ENCODE peak calls at places on chromosomes 5 and 9, in seven cellular contexts. P, O, R, D, X, N and Z are unnamed samples.

GRCh38 chr9:12874395-12874794 is 99.6 kb downstream of the LURAP1L start:
- DNase-seq in X (no peak), R (no peak), O (no peak), N (no peak), D (no peak), P (no peak), Z (no peak)

GRCh38 chr9:94799578-94800264 is 73.2 kb downstream of the AOPEP start:
- DNase-seq in D (no peak), N (no peak), R (peak; percentile 95), X (no peak), P (no peak), O (no peak), Z (no peak)

GRCh38 chr9:21070171-21070571 is 7.6 kb downstream of the IFNB1 start:
- DNase-seq in X (peak; percentile 63), D (no peak), O (no peak), N (no peak), R (peak; percentile 97), P (peak; percentile 42), Z (peak; percentile 81)

GRCh38 chr5:54285573-54286124 is 24.7 kb downstream of the ARL15 start:
- DNase-seq in D (no peak), R (no peak), O (no peak), X (peak; percentile 48), P (no peak), N (no peak), Z (no peak)

GRCh38 chr9:72585737-72586136 is 64.3 kb downstream of the TMC1 start:
- DNase-seq in P (no peak), N (peak; percentile 62), D (no peak), X (peak; percentile 53), R (no peak), O (no peak), Z (no peak)

GRCh38 chr5:168649306-168649705 is 70.1 kb upstream of the PANK3 start:
- DNase-seq in D (no peak), R (no peak), P (no peak), X (no peak), O (no peak), N (no peak), Z (no peak)

GRCh38 chr5:159208508-159209437 is 580 bp downstream of the RNF145 start:
- DNase-seq in X (peak; percentile 43), P (peak; percentile 62), D (no peak), O (peak; percentile 29), R (peak; percentile 25), N (peak; percentile 63), Z (no peak)

GRCh38 chr5:172321593-172321992 is 38.0 kb upstream of the UBTD2 start:
- DNase-seq in D (no peak), R (no peak), P (no peak), O (no peak), N (no peak), X (no peak), Z (peak; percentile 4)

GRCh38 chr5:81450940-81451339 is 57.0 kb upstream of the ACOT12 start:
- DNase-seq in R (peak; percentile 30), P (no peak), X (no peak), N (no peak), D (no peak), O (no peak), Z (no peak)

GRCh38 chr5:179530069-179530998 is 20.0 kb upstream of the RUFY1 start:
- DNase-seq in D (no peak), R (peak; percentile 10), P (peak; percentile 83), X (peak; percentile 54), N (peak; percentile 79), O (peak; percentile 66), Z (no peak)

GRCh38 chr9:107176701-107177100 is 106.4 kb upstream of the RAD23B start:
- DNase-seq in X (no peak), D (no peak), R (no peak), P (no peak), O (no peak), N (no peak), Z (no peak)
- H3K27ac ChIP-seq in X (no peak overlapping the region), D (no peak overlapping the region), R (no peak overlapping the region), P (peak overlapping the region; percentile 7), O (no peak overlapping the region), N (no peak overlapping the region), Z (no peak overlapping the region)

GRCh38 chr9:136565722-136566552 is 20.1 kb upstream of the NOTCH1 start:
- DNase-seq in X (no peak), D (no peak), R (no peak), N (peak; percentile 50), P (no peak), O (peak; percentile 11), Z (no peak)
- H3K4me1 ChIP-seq in X (peaks cover 61% of the 10 kb centered on the region), D (peaks cover 54% of the 10 kb centered on the region), R (peaks cover 34% of the 10 kb centered on the region), N (peaks cover 22% of the 10 kb centered on the region), P (peaks cover 75% of the 10 kb centered on the region), O (peaks cover 9% of the 10 kb centered on the region), Z (peaks cover 44% of the 10 kb centered on the region)

GRCh38 chr9:126956929-126957686 is 42.5 kb downstream of the RALGPS1 start:
- DNase-seq in N (no peak), X (peak; percentile 79), R (peak; percentile 58), O (no peak), D (no peak), P (peak; percentile 45), Z (no peak)

GRCh38 chr9:126959917-126960316 is 45.3 kb downstream of the RALGPS1 start:
- DNase-seq in X (no peak), P (no peak), D (no peak), N (no peak), O (no peak), R (no peak), Z (no peak)

GRCh38 chr9:126955806-126956205 is 41.2 kb downstream of the RALGPS1 start:
- DNase-seq in R (no peak), P (no peak), N (no peak), O (no peak), D (no peak), X (no peak), Z (no peak)

GRCh38 chr9:126959326-126959725 is 44.7 kb downstream of the RALGPS1 start:
- DNase-seq in X (no peak), P (no peak), R (no peak), D (no peak), N (no peak), O (no peak), Z (no peak)

GRCh38 chr9:126957687-126958053 is 43.1 kb downstream of the RALGPS1 start:
- DNase-seq in P (no peak), O (no peak), X (no peak), N (no peak), R (peak; percentile 65), D (no peak), Z (no peak)
- H3K27ac ChIP-seq in P (peak overlapping the region; percentile 91), O (no peak overlapping the region), X (peak overlapping the region; percentile 78), N (peak overlapping the region; percentile 78), R (peak overlapping the region; percentile 52), D (peak overlapping the region; percentile 80), Z (peak overlapping the region; percentile 51)

DNA sequence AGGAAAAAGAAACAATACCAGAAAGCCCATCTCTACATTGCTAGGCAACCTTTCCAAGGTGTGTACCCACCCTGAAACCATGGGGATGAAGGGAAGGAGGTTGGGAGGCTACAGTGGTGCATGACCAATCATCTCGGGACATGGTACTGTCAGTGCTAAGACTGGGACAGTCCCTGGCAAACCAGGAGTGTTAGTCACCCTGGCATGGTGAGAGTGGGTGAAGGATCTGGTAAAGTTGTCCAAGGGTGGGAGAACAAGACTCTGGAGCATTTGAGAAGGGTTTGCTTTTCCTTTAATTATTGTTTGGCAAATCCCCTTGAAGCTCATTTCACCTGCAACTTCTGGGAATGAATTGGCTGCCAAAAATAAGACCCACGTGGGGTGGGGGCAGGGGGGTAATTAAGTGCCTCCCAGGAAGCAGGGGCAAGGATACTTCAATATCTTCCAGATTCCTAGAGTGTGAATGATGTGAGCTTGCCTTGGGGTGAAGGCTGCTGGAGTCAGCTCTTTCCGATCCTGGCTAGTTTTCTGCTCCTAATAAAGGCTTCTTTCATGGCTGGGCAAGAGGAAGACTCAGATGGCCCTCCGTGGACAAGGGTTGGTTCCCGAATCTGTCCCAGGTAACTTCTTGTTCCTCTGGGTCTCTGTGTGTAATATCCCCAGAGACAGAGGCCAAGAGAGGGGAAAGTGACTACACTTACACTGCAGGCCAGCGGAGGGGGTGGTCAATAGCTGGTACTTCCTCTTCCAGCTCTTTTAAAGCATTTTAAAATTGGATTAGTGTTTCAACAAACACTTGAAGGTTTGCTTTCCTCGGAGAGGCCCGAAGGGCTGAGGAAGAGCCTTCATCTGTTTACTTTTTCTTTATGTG is 61.6 kb upstream of the SPRY4 start:
- DNase-seq in R (no peak), O (no peak), D (no peak), X (peak; percentile 38), N (no peak), P (no peak), Z (no peak)
- H3K4me1 ChIP-seq in R (peaks cover 25% of the 10 kb centered on the region), O (no peaks in the 10 kb centered on the region), D (peaks cover 9% of the 10 kb centered on the region), X (peaks cover 50% of the 10 kb centered on the region), N (peaks cover 2% of the 10 kb centered on the region), P (peaks cover 20% of the 10 kb centered on the region), Z (peaks cover 6% of the 10 kb centered on the region)

GRCh38 chr5:38420691-38421395 is 135.6 kb downstream of the LIFR start:
- DNase-seq in N (no peak), X (peak; percentile 63), R (peak; percentile 36), P (peak; percentile 55), O (no peak), D (no peak), Z (peak; percentile 80)
- H3K27ac ChIP-seq in N (no peak overlapping the region), X (no peak overlapping the region), R (peak overlapping the region; percentile 16), P (no peak overlapping the region), O (no peak overlapping the region), D (no peak overlapping the region), Z (peak overlapping the region; percentile 63)

DNA sequence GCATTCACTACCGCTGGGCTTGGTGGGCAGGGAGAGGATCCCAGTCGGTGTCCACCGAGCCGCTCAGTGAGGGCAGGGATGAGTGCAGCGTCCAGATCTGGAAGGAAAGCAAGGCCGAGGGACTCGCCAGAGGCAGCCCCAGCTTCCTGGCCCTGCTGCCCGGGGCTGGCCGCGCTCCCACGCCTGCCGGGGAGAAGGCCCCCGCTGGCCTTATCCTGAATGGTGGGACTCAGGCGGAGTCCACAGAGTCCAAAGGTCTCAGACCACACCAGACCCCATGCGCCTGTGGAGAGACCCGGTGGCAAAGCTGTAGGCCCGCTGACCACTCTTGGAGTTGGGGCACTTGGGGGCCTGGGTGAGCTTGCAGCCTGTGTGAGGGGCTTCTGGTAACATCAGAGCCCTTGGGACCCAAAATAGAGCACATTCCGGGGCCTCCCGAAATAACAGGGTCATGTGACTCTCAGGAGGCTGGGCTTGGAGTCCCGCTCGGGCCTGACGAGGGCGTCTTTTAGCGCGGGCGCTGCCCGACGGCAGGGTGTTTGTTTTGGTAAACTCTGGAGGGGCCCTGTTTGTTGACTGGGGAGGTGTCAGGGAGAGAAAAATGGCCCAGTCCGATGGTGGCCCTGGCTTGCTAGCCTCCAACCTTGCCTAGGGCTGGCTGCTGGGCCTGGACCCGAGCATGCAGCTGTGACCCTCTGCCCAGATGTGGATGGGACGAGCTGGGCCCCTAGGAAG is 2.8 kb downstream of the RXRA start:
- DNase-seq in X (peak; percentile 47), O (no peak), N (peak; percentile 80), D (no peak), R (no peak), P (peak; percentile 75), Z (peak; percentile 83)
- H3K4me1 ChIP-seq in X (peaks cover 78% of the 10 kb centered on the region), O (peaks cover 16% of the 10 kb centered on the region), N (peaks cover 64% of the 10 kb centered on the region), D (peaks cover 78% of the 10 kb centered on the region), R (peaks cover 35% of the 10 kb centered on the region), P (peaks cover 79% of the 10 kb centered on the region), Z (peaks cover 73% of the 10 kb centered on the region)